ENCODE peak calls at places on chromosomes 4 and X, in five cellular contexts. Q is adrenal gland, Y is AG09309, E is heart left ventricle, M is heart right ventricle. O is an unnamed sample.

GRCh38 chrX:73214366-73215094 is at the start of gene NAP1L2:
- DNase-seq in Q (peak), Y (no peak), E (peak), M (peak), O (no peak)

GRCh38 chr4:27057662-27058061 is 197.0 kb downstream of the STIM2 start:
- DNase-seq in Q (no peak), Y (no peak), E (no peak), M (no peak), O (no peak)

GRCh38 chrX:150062292-150063137 is 124.2 kb upstream of the EOLA2 start:
- DNase-seq in Q (peak), Y (peak), E (no peak), M (peak), O (peak)

GRCh38 chr4:8846864-8847263 is 24.8 kb downstream of the HMX1 start:
- DNase-seq in Q (peak), Y (no peak), E (peak), M (no peak), O (no peak)

GRCh38 chr4:185933078-185933581 is 121.1 kb upstream of the SORBS2 start:
- DNase-seq in Q (peak), Y (peak), E (peak), M (no peak), O (no peak)

GRCh38 chrX:139125916-139126315 is 404.6 kb upstream of the F9 start:
- DNase-seq in Q (no peak), Y (no peak), E (no peak), M (no peak), O (no peak)

GRCh38 chr4:78137538-78137937 is 80.4 kb downstream of the FRAS1 start:
- DNase-seq in Q (no peak), Y (no peak), E (no peak), M (no peak), O (no peak)

GRCh38 chr4:77349796-77350195 is 192.8 kb downstream of the CCNG2 start:
- DNase-seq in Q (no peak), Y (no peak), E (no peak), M (no peak), O (no peak)

GRCh38 chrX:74349387-74349786 is 45.4 kb downstream of the ZCCHC13 start:
- DNase-seq in Q (no peak), Y (peak), E (no peak), M (no peak), O (peak)

GRCh38 chr4:86565641-86566040 is 28.5 kb upstream of the PTPN13 start:
- DNase-seq in Q (no peak), Y (no peak), E (no peak), M (no peak), O (no peak)

GRCh38 chr4:4384837-4385236 is 2.1 kb upstream of the NSG1 start:
- DNase-seq in Q (no peak), Y (no peak), E (no peak), M (no peak), O (no peak)

GRCh38 chr4:3009422-3009821 is 46.1 kb downstream of the GRK4 start:
- DNase-seq in Q (no peak), Y (no peak), E (no peak), M (no peak), O (no peak)

GRCh38 chrX:144586756-144587155 is 660.5 kb upstream of the SPANXN1 start:
- DNase-seq in Q (no peak), Y (peak), E (no peak), M (no peak), O (no peak)

GRCh38 chrX:19684265-19684664 is 169.0 kb upstream of the MAP3K15 start:
- DNase-seq in Q (no peak), Y (no peak), E (no peak), M (no peak), O (no peak)

GRCh38 chr4:8862800-8863758 is 8.6 kb downstream of the HMX1 start:
- DNase-seq in Q (no peak), Y (no peak), E (no peak), M (no peak), O (no peak)

GRCh38 chrX:47273011-47273730 is 40.4 kb downstream of the USP11 start:
- DNase-seq in Q (no peak), Y (no peak), E (no peak), M (no peak), O (no peak)

GRCh38 chrX:141669689-141670088 is 28.9 kb downstream of the SPANXD start:
- DNase-seq in Q (no peak), Y (no peak), E (no peak), M (no peak), O (no peak)

GRCh38 chr4:79492148-79492547 is 84.1 kb upstream of the GK2 start:
- DNase-seq in Q (peak), Y (no peak), E (peak), M (peak), O (no peak)

GRCh38 chr4:4677825-4678522 is 136.1 kb upstream of the STX18 start:
- DNase-seq in Q (no peak), Y (peak), E (no peak), M (no peak), O (peak)

GRCh38 chrX:116272328-116272727 is 101.8 kb downstream of the AGTR2 start:
- DNase-seq in Q (no peak), Y (peak), E (no peak), M (no peak), O (peak)

GRCh38 chr4:2786152-2786671 is 6.7 kb upstream of the SH3BP2 start:
- DNase-seq in Q (no peak), Y (no peak), E (no peak), M (no peak), O (no peak)

GRCh38 chr4:159267023-159267939 is 164.4 kb downstream of the RAPGEF2 start:
- DNase-seq in Q (no peak), Y (no peak), E (no peak), M (no peak), O (no peak)

GRCh38 chr4:71456841-71457240 is 118.0 kb downstream of the SLC4A4 start:
- DNase-seq in Q (peak), Y (peak), E (peak), M (no peak), O (peak)

GRCh38 chrX:87636533-87636932 is 118.9 kb downstream of the KLHL4 start:
- DNase-seq in Q (no peak), Y (no peak), E (no peak), M (no peak), O (no peak)

GRCh38 chr4:128461300-128462103 is 173.9 kb upstream of the PGRMC2 start:
- DNase-seq in Q (peak), Y (peak), E (no peak), M (no peak), O (peak)

GRCh38 chr4:83075271-83075670 is 39.3 kb downstream of the PLAC8 start:
- DNase-seq in Q (peak), Y (peak), E (no peak), M (no peak), O (peak)

GRCh38 chr4:127776620-127777019 is 5.5 kb upstream of the HSPA4L start:
- DNase-seq in Q (no peak), Y (no peak), E (no peak), M (no peak), O (no peak)

GRCh38 chr4:51932261-51932660 is 87.9 kb downstream of the LRRC66 start:
- DNase-seq in Q (no peak), Y (peak), E (peak), M (no peak), O (no peak)

DNA sequence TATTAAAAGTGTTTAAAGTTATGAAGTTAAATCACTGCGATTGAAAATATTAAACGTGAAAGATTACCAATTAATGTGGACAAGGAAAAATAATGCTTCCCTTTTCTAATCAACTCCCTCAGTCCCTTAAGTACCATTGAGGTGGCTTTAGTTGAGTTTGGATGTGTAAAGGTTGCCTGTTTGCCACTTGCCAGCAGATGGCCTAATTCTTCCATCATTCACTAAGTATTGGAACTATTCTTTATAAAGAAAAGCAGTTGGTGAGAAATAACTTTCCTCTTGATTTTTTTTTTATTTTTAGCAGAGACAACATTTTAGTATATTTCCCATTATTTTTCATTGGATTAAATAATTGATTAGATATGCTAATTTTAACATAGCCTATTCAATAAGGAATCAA is 295.9 kb upstream of the TACR3 start:
- DNase-seq in Q (no peak), Y (no peak), E (no peak), M (no peak), O (no peak)
- TF ChIP-seq CTCF in Q (no peak), Y (no peak), E (peak), M (no peak), O (peak)

DNA sequence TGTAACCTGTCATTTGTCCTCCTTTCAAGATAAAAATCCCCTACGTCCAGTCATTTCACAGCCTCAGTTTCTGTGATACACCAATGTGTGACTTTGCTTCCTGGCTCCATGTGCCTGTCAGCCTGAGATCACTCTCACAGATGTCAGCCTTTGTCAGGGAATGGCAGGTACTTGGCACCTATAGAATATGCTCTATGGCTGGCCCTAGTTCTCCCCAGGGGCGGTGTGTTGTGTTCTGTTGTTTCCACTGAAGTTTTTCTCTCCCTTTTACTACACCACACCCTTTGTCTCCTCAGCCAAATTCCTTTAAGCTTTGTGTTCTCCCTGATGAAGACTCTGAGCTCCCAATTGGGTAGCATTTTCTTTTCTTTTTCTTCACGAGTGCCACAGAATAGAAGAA is 81.7 kb downstream of the ALPK1 start:
- DNase-seq in Q (no peak), Y (no peak), E (no peak), M (no peak), O (no peak)
- H3K4me3 ChIP-seq in Q (no peak), Y (no peak), E (no peak), M (no peak), O (no peak)

GRCh38 chr4:164937576-164938270 is 39.7 kb downstream of the TRIM61 start:
- DNase-seq in Q (peak), Y (no peak), E (no peak), M (no peak), O (no peak)
- TF ChIP-seq CTCF in Q (no peak), Y (peak), E (no peak), M (no peak), O (peak)

DNA sequence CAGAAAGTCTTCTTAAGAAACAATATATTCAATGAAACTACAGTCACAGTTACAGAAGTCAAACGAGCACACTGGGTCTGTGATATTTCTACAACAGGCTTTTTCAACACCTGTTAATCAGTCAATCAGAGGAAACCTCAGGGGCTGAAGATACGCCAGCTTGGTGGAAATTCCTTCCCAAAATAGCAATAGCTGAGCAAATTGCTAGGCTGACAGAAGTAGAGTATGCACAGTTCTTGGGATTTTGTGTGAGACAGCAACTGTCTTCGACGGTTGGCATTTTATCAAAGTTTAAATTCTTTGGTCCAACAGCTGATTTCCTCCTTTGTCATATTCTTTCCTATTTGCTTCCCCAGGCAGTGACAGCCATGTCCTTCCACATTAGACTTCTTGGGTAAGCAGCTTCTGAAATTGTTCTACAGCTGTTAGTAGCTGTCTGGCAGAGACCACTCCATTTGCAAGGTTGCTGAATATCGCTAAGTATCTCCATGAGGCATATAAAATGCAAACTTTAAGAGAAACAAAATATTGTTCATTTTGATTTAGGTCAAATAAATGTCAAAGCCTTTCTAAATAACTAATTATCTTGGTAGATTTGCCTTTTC is 8.0 kb upstream of the PALLD start:
- DNase-seq in Q (no peak), Y (no peak), E (no peak), M (no peak), O (no peak)
- H3K4me3 ChIP-seq in Q (no peak), Y (no peak), E (no peak), M (no peak), O (no peak)

GRCh38 chr4:74320559-74321118 is 12.4 kb downstream of the EPGN start:
- DNase-seq in Q (no peak), Y (no peak), E (no peak), M (no peak), O (peak)
- TF ChIP-seq CTCF in Q (peak), Y (peak), E (peak), M (peak), O (peak)

GRCh38 chr4:36547383-36547782 is 266.0 kb downstream of the DTHD1 start:
- DNase-seq in Q (no peak), Y (no peak), E (no peak), M (no peak), O (no peak)

GRCh38 chr4:36549256-36549655 is 267.8 kb downstream of the DTHD1 start:
- DNase-seq in Q (no peak), Y (no peak), E (no peak), M (no peak), O (no peak)

GRCh38 chr4:36549992-36550391 is 268.6 kb downstream of the DTHD1 start:
- DNase-seq in Q (no peak), Y (no peak), E (no peak), M (no peak), O (no peak)

GRCh38 chr4:36551697-36552214 is 270.3 kb downstream of the DTHD1 start:
- DNase-seq in Q (no peak), Y (no peak), E (no peak), M (no peak), O (no peak)
- H3K4me3 ChIP-seq in Q (no peak), Y (no peak), E (no peak), M (no peak), O (no peak)

DNA sequence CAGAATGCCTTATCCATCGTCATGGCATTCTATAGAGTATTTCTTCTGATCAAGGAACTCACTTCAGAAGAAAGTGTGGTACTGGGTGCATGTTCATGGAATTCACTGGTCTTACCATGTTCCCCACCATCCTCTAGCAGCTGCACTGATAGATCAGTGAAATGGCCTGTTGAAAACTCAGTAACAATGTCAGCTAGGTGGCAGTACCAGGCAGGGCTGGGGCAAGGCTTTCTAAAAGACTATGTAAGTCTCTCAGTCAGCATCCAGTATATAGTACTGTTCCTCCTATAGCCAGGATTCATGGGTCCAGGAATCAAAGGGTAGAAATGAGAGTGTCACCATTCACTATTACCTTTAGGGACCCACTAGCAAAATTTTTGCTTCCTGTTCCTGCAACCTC is 15.8 kb upstream of the LDB2 start:
- DNase-seq in Q (no peak), Y (no peak), E (no peak), M (no peak), O (no peak)
- TF ChIP-seq CTCF in Q (peak), Y (peak), E (peak), M (peak), O (peak)

GRCh38 chr4:20251796-20252655 is at the start of gene SLIT2:
- DNase-seq in Q (peak), Y (no peak), E (peak), M (peak), O (no peak)
- H3K4me3 ChIP-seq in Q (peak), Y (peak), E (peak), M (peak), O (peak)